ENCODE peak calls at places on chromosomes 7 and 10, in nine cellular contexts. J is MM.1S, P is prostate gland, X is fibroblast of pulmonary artery, A is tibial artery, G is cardiac fibroblast, D is foreskin fibroblast, K is thoracic aorta, U is cardiac muscle cell. T is an unnamed sample.

GRCh38 chr7:146956323-146956722 is 839.7 kb downstream of the CNTNAP2 start:
- DNase-seq in J (no peak), P (no peak), X (no peak), A (no peak), G (no peak), D (no peak), K (no peak), U (peak), T (no peak)

GRCh38 chr10:17175551-17175950 is 25.9 kb downstream of the TRDMT1 start:
- DNase-seq in J (no peak), P (no peak), X (peak), A (no peak), G (peak), D (peak), K (no peak), U (peak), T (no peak)

GRCh38 chr10:129390147-129390546 is 76.9 kb upstream of the MGMT start:
- DNase-seq in J (no peak), P (no peak), X (no peak), A (no peak), G (no peak), D (no peak), K (no peak), U (no peak), T (no peak)

GRCh38 chr10:79416578-79417255 is 28.7 kb downstream of the ZCCHC24 start:
- DNase-seq in J (no peak), P (no peak), X (no peak), A (no peak), G (no peak), D (no peak), K (no peak), U (no peak), T (no peak)

GRCh38 chr7:29202651-29203069 is 8.1 kb downstream of the CHN2 start:
- DNase-seq in J (no peak), P (no peak), X (no peak), A (peak), G (no peak), D (no peak), K (no peak), U (no peak), T (no peak)

GRCh38 chr10:113175756-113176651 is 226.0 kb downstream of the TCF7L2 start:
- DNase-seq in J (no peak), P (no peak), X (peak), A (no peak), G (peak), D (no peak), K (no peak), U (peak), T (no peak)

GRCh38 chr10:18140149-18140956 is at the start of gene CACNB2:
- DNase-seq in J (no peak), P (peak), X (peak), A (peak), G (peak), D (peak), K (no peak), U (peak), T (no peak)

GRCh38 chr7:122485841-122486240 is 181.3 kb upstream of the FEZF1 start:
- DNase-seq in J (no peak), P (no peak), X (peak), A (no peak), G (peak), D (no peak), K (no peak), U (peak), T (peak)

GRCh38 chr7:121034929-121035328 is 46.4 kb downstream of the CPED1 start:
- DNase-seq in J (no peak), P (no peak), X (no peak), A (no peak), G (no peak), D (no peak), K (no peak), U (no peak), T (no peak)

GRCh38 chr7:136114966-136115762 is 138.0 kb upstream of the MTPN start:
- DNase-seq in J (peak), P (no peak), X (peak), A (no peak), G (peak), D (no peak), K (no peak), U (peak), T (no peak)

GRCh38 chr10:92712016-92712889 is 22.5 kb downstream of the HHEX start:
- DNase-seq in J (no peak), P (no peak), X (no peak), A (no peak), G (peak), D (no peak), K (no peak), U (no peak), T (peak)

GRCh38 chr7:75058406-75058805 is 15.2 kb downstream of the RCC1L start:
- DNase-seq in J (no peak), P (no peak), X (no peak), A (no peak), G (no peak), D (no peak), K (no peak), U (no peak), T (no peak)

GRCh38 chr10:107409517-107409916 is 245.0 kb upstream of the SORCS1 start:
- DNase-seq in J (peak), P (no peak), X (peak), A (no peak), G (peak), D (peak), K (no peak), U (peak), T (peak)

GRCh38 chr7:94513565-94513860 is 3.9 kb downstream of the CASD1 start:
- DNase-seq in J (no peak), P (no peak), X (peak), A (no peak), G (peak), D (no peak), K (no peak), U (no peak), T (no peak)

GRCh38 chr10:21184216-21184615 is 287.1 kb upstream of the NEBL start:
- DNase-seq in J (no peak), P (no peak), X (peak), A (no peak), G (peak), D (peak), K (no peak), U (peak), T (no peak)

GRCh38 chr7:137870684-137871083 is 23.9 kb upstream of the DGKI start:
- DNase-seq in J (no peak), P (no peak), X (no peak), A (no peak), G (no peak), D (no peak), K (no peak), U (no peak), T (no peak)

GRCh38 chr10:75703191-75703861 is 271.9 kb downstream of the LRMDA start:
- DNase-seq in J (no peak), P (no peak), X (no peak), A (no peak), G (no peak), D (no peak), K (no peak), U (no peak), T (no peak)

GRCh38 chr7:114519215-114519614 is 104.6 kb downstream of the FOXP2 start:
- DNase-seq in J (no peak), P (no peak), X (peak), A (no peak), G (no peak), D (no peak), K (no peak), U (peak), T (no peak)

GRCh38 chr10:26391701-26392695 is 46.1 kb upstream of the APBB1IP start:
- DNase-seq in J (no peak), P (no peak), X (no peak), A (peak), G (no peak), D (no peak), K (no peak), U (no peak), T (no peak)

GRCh38 chr7:102433319-102434038 is at the start of gene ORAI2:
- DNase-seq in J (peak), P (peak), X (peak), A (peak), G (peak), D (peak), K (no peak), U (peak), T (no peak)

GRCh38 chr7:102431617-102432298 is 1.6 kb upstream of the ORAI2 start:
- DNase-seq in J (peak), P (peak), X (no peak), A (no peak), G (no peak), D (no peak), K (no peak), U (no peak), T (no peak)

GRCh38 chr7:102434039-102434481 is 685 bp downstream of the ORAI2 start:
- DNase-seq in J (peak), P (no peak), X (peak), A (no peak), G (peak), D (no peak), K (no peak), U (peak), T (no peak)

GRCh38 chr7:102429141-102429904 is 4.1 kb upstream of the ORAI2 start:
- DNase-seq in J (no peak), P (no peak), X (no peak), A (no peak), G (no peak), D (no peak), K (no peak), U (no peak), T (no peak)

GRCh38 chr7:102432476-102433318 is 678 bp upstream of the ORAI2 start:
- DNase-seq in J (peak), P (no peak), X (no peak), A (no peak), G (no peak), D (no peak), K (no peak), U (no peak), T (no peak)
- H3K4me3 ChIP-seq in J (peak), P (peak), X (peak), A (peak), G (peak), D (peak), K (peak), U (peak), T (peak)

GRCh38 chr7:140656548-140657515 is 15.9 kb upstream of the ADCK2 start:
- DNase-seq in J (peak), P (peak), X (peak), A (peak), G (peak), D (peak), K (no peak), U (peak), T (no peak)

GRCh38 chr7:140655511-140656408 is 15.1 kb upstream of the DENND2A start:
- DNase-seq in J (no peak), P (no peak), X (no peak), A (peak), G (peak), D (no peak), K (no peak), U (no peak), T (no peak)

GRCh38 chr7:140659727-140660396 is 12.9 kb upstream of the ADCK2 start:
- DNase-seq in J (no peak), P (no peak), X (no peak), A (no peak), G (no peak), D (no peak), K (no peak), U (no peak), T (no peak)

GRCh38 chr7:140661124-140661523 is 11.6 kb upstream of the ADCK2 start:
- DNase-seq in J (no peak), P (no peak), X (no peak), A (no peak), G (no peak), D (no peak), K (no peak), U (no peak), T (no peak)
- TF ChIP-seq CTCF in J (no peak), P (peak), X (peak), A (no peak), G (no peak), D (no peak), K (no peak), U (peak), T (peak)

GRCh38 chr10:59382831-59383295 is 20.5 kb upstream of the FAM13C start:
- DNase-seq in J (no peak), P (no peak), X (peak), A (no peak), G (peak), D (peak), K (no peak), U (peak), T (peak)
- H3K4me3 ChIP-seq in J (no peak), P (no peak), X (no peak), A (no peak), G (no peak), D (no peak), K (peak), U (no peak), T (no peak)

DNA sequence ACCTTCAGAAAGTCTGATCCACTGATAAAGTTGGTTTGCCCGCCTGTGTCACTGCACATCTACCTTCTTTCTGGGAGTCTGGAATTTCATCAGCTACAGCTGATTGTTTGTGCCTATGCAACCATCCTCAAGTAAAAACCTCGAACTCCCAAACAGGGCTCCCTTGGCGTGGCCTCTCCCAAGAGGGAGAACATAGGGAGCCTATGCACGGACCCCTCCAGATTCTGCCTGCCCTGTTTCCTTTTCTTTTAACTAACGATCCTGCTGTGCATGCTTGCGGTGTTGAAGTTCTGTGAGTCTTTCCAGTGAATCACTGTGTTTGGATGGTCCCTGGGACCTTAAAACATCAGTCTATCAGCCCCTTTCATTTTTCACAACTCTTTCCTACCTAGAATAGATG is 226.9 kb upstream of the SEMA3D start:
- DNase-seq in J (no peak), P (no peak), X (no peak), A (no peak), G (no peak), D (no peak), K (no peak), U (no peak), T (no peak)
- TF ChIP-seq CTCF in J (no peak), P (no peak), X (no peak), A (no peak), G (no peak), D (no peak), K (no peak), U (no peak), T (no peak)

GRCh38 chr10:100192350-100192749 is 6.5 kb upstream of the ERLIN1 start:
- DNase-seq in J (no peak), P (no peak), X (no peak), A (peak), G (no peak), D (no peak), K (no peak), U (no peak), T (no peak)
- H3K4me3 ChIP-seq in J (no peak), P (no peak), X (no peak), A (no peak), G (no peak), D (no peak), K (no peak), U (no peak), T (no peak)

GRCh38 chr10:71836594-71836970 is 14.5 kb downstream of the PSAP start:
- DNase-seq in J (no peak), P (no peak), X (no peak), A (no peak), G (peak), D (no peak), K (no peak), U (peak), T (peak)

GRCh38 chr10:71834343-71834674 is 16.7 kb downstream of the PSAP start:
- DNase-seq in J (no peak), P (no peak), X (no peak), A (no peak), G (no peak), D (no peak), K (no peak), U (no peak), T (no peak)

GRCh38 chr10:71835671-71836593 is 15.1 kb downstream of the PSAP start:
- DNase-seq in J (no peak), P (no peak), X (peak), A (peak), G (peak), D (peak), K (peak), U (peak), T (peak)

GRCh38 chr10:71838264-71839211 is 12.5 kb downstream of the PSAP start:
- DNase-seq in J (no peak), P (no peak), X (peak), A (no peak), G (peak), D (peak), K (no peak), U (peak), T (no peak)

DNA sequence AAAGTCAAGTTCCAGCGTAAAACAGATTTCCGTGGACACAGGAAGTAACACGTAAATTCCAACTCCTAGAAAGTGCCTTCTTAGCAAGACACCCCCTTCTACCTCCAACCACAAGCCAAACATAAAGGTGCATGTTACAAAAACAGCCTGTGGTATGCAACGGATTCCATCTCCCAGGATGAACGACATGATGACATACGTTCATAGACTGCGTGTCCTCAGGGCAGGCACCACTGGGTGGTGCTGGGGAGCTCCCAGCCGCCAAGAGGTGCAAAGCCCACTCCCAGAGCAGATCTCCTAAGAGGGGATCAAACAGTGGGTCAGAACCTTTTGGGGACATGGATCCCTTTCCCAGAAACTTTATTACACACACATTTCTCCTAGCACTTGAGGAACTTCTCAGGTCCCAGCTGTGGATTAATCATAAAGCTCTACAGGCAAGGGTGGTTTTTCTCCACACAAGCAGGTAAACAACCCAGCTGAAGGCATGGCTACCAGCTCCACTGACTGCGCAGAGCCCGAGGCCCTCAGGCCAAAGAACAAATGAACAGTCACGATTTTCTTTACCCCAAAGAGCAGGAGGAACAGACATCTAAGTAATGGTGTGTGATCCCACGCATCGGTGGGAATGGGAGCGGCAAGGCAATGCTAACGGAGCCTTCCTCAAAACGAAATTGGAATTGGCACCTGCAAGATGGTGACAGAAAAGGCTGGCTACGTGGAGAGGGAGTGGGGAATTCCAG is 13.8 kb downstream of the PSAP start:
- DNase-seq in J (no peak), P (no peak), X (peak), A (no peak), G (no peak), D (no peak), K (no peak), U (no peak), T (no peak)
- TF ChIP-seq CTCF in J (no peak), P (no peak), X (peak), A (no peak), G (peak), D (peak), K (no peak), U (peak), T (peak)